ENCODE peak calls at places on chromosomes 11 and 22, in six cellular contexts. B, I, Q, G, A and P are unnamed samples.
A peak's percentile ranks its signal among the peaks of the same experiment; 100 is the strongest.

GRCh38 chr11:12786450-12786849 is 112.2 kb downstream of the TEAD1 start:
- DNase-seq in B (no peak), I (no peak), Q (no peak), G (no peak), A (no peak), P (no peak)

GRCh38 chr11:101915811-101916291 is 471 bp downstream of the ANGPTL5 start:
- DNase-seq in B (no peak), I (no peak), Q (peak; percentile 52), G (peak; percentile 81), A (no peak), P (no peak)

GRCh38 chr11:46240861-46241260 is 36.6 kb upstream of the CREB3L1 start:
- DNase-seq in B (no peak), I (no peak), Q (no peak), G (no peak), A (no peak), P (no peak)

GRCh38 chr11:46119352-46120216 is 1.7 kb downstream of the PHF21A start:
- DNase-seq in B (peak; percentile 68), I (peak; percentile 44), Q (peak; percentile 33), G (peak; percentile 77), A (peak; percentile 55), P (peak; percentile 28)

GRCh38 chr11:74438681-74439080 is 28.7 kb downstream of the KCNE3 start:
- DNase-seq in B (no peak), I (no peak), Q (no peak), G (no peak), A (no peak), P (no peak)

GRCh38 chr22:20782601-20783299 is 8.8 kb downstream of the SERPIND1 start:
- DNase-seq in B (no peak), I (no peak), Q (no peak), G (peak; percentile 83), A (no peak), P (no peak)

GRCh38 chr11:2538951-2539735 is 94.3 kb downstream of the KCNQ1 start:
- DNase-seq in B (no peak), I (no peak), Q (no peak), G (no peak), A (no peak), P (no peak)

GRCh38 chr11:22449441-22449840 is 111.3 kb downstream of the SLC17A6 start:
- DNase-seq in B (no peak), I (no peak), Q (peak; percentile 17), G (peak; percentile 50), A (no peak), P (no peak)

GRCh38 chr11:86211619-86212018 is 32.9 kb upstream of the EED start:
- DNase-seq in B (no peak), I (no peak), Q (no peak), G (no peak), A (no peak), P (no peak)

GRCh38 chr22:39928556-39929401 is 27.9 kb downstream of the GRAP2 start:
- DNase-seq in B (no peak), I (no peak), Q (no peak), G (no peak), A (no peak), P (peak; percentile 6)